ENCODE peak calls at places on chromosomes 2 and 18, in seven cellular contexts. L is MG63, K is mesendoderm, Q is mucosa of descending colon, P is cardiac muscle cell, J is mesenchymal stem cell, S is upper lobe of right lung. F is an unnamed sample. For H3K36me3, the result is how much of the 10 kb centered on the place peaks cover.

GRCh38 chr2:1704606-1705556 is 39.4 kb downstream of the PXDN start:
- DNase-seq in L (peak), P (no peak), J (peak), Q (no peak), K (peak), S (no peak), F (no peak)

GRCh38 chr18:76557026-76557575 is 62.1 kb upstream of the ZNF516 start:
- DNase-seq in Q (no peak), K (no peak), J (peak), L (no peak), P (no peak), S (no peak), F (no peak)

GRCh38 chr2:187594801-187595200 is 40.6 kb upstream of the TFPI start:
- DNase-seq in Q (no peak), S (no peak), K (no peak), P (no peak), J (peak), L (no peak), F (no peak)

GRCh38 chr2:149598014-149598395 is 10.4 kb upstream of the MMADHC start:
- DNase-seq in Q (no peak), K (no peak), P (no peak), L (no peak), S (no peak), J (peak), F (no peak)

GRCh38 chr18:50284226-50284885 is 3.0 kb upstream of the MBD1 start:
- DNase-seq in K (no peak), J (no peak), Q (peak), S (no peak), L (peak), P (no peak), F (no peak)

GRCh38 chr2:196927318-196928225 is 1.1 kb upstream of the PGAP1 start:
- DNase-seq in Q (no peak), J (peak), K (no peak), P (no peak), L (peak), S (no peak), F (no peak)

GRCh38 chr2:15769235-15769634 is 171.1 kb upstream of the MYCN start:
- DNase-seq in L (no peak), K (no peak), J (no peak), Q (no peak), P (no peak), S (no peak), F (no peak)

GRCh38 chr2:153474407-153474806 is 4.2 kb downstream of the RPRM start:
- DNase-seq in J (no peak), K (peak), L (no peak), P (no peak), Q (no peak), S (no peak), F (no peak)

GRCh38 chr2:63861220-63861822 is 19.6 kb downstream of the UGP2 start:
- DNase-seq in Q (no peak), P (peak), S (no peak), J (peak), L (no peak), K (peak), F (no peak)

GRCh38 chr18:54938506-54938905 is 20.8 kb downstream of the CCDC68 start:
- DNase-seq in S (no peak), Q (no peak), J (no peak), K (no peak), L (no peak), P (no peak), F (no peak)

GRCh38 chr2:191217580-191217979 is 27.6 kb upstream of the MYO1B start:
- DNase-seq in P (no peak), J (peak), S (no peak), Q (no peak), L (no peak), K (peak), F (no peak)

GRCh38 chr2:8750221-8750620 is 68.4 kb downstream of the ID2 start:
- DNase-seq in P (no peak), K (no peak), Q (no peak), L (no peak), S (no peak), J (no peak), F (no peak)

GRCh38 chr2:157168501-157168900 is 89.0 kb upstream of the GALNT5 start:
- DNase-seq in L (no peak), P (no peak), Q (no peak), S (no peak), K (no peak), J (no peak), F (no peak)

GRCh38 chr2:207693641-207694249 is 17.7 kb upstream of the CCNYL1 start:
- DNase-seq in L (no peak), S (no peak), Q (no peak), K (no peak), J (no peak), P (no peak), F (no peak)

GRCh38 chr2:66555076-66555475 is 120.2 kb downstream of the MEIS1 start:
- DNase-seq in P (no peak), L (no peak), J (peak), Q (no peak), K (no peak), S (no peak), F (no peak)

GRCh38 chr2:71936076-71937030 is 211.3 kb downstream of the CYP26B1 start:
- DNase-seq in P (no peak), Q (no peak), L (no peak), J (no peak), S (no peak), K (no peak), F (no peak)

GRCh38 chr2:171574149-171574795 is 52.0 kb downstream of the CYBRD1 start:
- DNase-seq in Q (peak), J (peak), S (peak), K (peak), L (peak), P (peak), F (no peak)
- H3K4me3 ChIP-seq in Q (no peak), J (no peak), S (no peak), K (no peak), L (no peak), P (no peak), F (no peak)

GRCh38 chr2:42342061-42342794 is 18.8 kb downstream of the COX7A2L start:
- DNase-seq in P (no peak), S (no peak), K (peak), Q (no peak), L (peak), J (peak), F (peak)
- H3K36me3 ChIP-seq in P (under half), S (under half), K (under half), Q (under half), L (under half), J (half or more), F (under half)

GRCh38 chr18:22199005-22199404 is 29.6 kb downstream of the GATA6 start:
- DNase-seq in K (no peak), P (no peak), S (no peak), L (no peak), Q (no peak), J (no peak), F (no peak)

GRCh38 chr18:22200611-22201225 is 31.3 kb downstream of the GATA6 start:
- DNase-seq in S (no peak), Q (no peak), L (no peak), K (no peak), P (no peak), J (no peak), F (no peak)

GRCh38 chr18:22204996-22205395 is 35.6 kb downstream of the GATA6 start:
- DNase-seq in L (no peak), S (no peak), P (no peak), K (no peak), Q (no peak), J (no peak), F (no peak)

GRCh38 chr18:22203892-22204536 is 34.6 kb downstream of the GATA6 start:
- DNase-seq in L (no peak), Q (no peak), P (no peak), K (no peak), J (no peak), S (no peak), F (no peak)

GRCh38 chr18:22203035-22203434 is 33.6 kb downstream of the GATA6 start:
- DNase-seq in L (no peak), J (no peak), Q (no peak), P (no peak), K (no peak), S (no peak), F (no peak)
- H3K4me3 ChIP-seq in L (no peak), J (no peak), Q (no peak), P (no peak), K (no peak), S (no peak), F (no peak)

DNA sequence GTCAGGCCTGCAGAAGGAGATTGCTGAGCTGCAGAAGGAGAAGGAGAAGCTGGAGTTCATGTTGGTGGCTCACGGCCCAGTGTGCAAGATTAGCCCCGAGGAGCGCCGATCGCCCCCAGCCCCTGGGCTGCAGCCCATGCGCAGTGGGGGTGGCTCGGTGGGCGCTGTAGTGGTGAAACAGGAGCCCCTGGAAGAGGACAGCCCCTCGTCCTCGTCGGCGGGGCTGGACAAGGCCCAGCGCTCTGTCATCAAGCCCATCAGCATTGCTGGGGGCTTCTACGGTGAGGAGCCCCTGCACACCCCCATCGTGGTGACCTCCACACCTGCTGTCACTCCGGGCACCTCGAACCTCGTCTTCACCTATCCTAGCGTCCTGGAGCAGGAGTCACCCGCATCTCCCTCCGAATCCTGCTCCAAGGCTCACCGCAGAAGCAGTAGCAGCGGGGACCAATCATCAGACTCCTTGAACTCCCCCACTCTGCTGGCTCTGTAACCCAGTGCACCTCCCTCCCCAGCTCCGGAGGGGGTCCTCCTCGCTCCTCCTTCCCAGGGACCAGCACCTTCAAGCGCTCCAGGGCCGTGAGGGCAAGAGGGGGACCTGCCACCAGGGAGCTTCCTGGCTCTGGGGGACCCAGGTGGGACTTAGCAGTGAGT is 19.4 kb downstream of the FOSL2 start:
- DNase-seq in L (no peak), S (no peak), J (no peak), K (no peak), Q (no peak), P (no peak), F (no peak)
- H3K36me3 ChIP-seq in L (half or more), S (half or more), J (half or more), K (under half), Q (under half), P (under half), F (half or more)

GRCh38 chr2:215299337-215299859 is 12.5 kb upstream of the ATIC start:
- DNase-seq in S (no peak), J (peak), K (peak), P (peak), L (no peak), Q (no peak), F (no peak)

GRCh38 chr2:215301994-215302393 is 9.9 kb upstream of the ATIC start:
- DNase-seq in L (no peak), P (no peak), K (no peak), S (no peak), Q (no peak), J (no peak), F (no peak)
- H3K4me3 ChIP-seq in L (no peak), P (no peak), K (no peak), S (no peak), Q (no peak), J (no peak), F (no peak)

GRCh38 chr2:200445284-200445683 is 64.6 kb downstream of the KCTD18 start:
- DNase-seq in S (no peak), J (no peak), K (no peak), Q (no peak), P (no peak), L (no peak), F (no peak)

GRCh38 chr2:200443376-200443775 is 66.5 kb downstream of the KCTD18 start:
- DNase-seq in K (no peak), L (no peak), Q (no peak), P (no peak), J (no peak), S (no peak), F (no peak)

GRCh38 chr2:200444530-200444929 is 65.3 kb downstream of the KCTD18 start:
- DNase-seq in S (no peak), K (no peak), Q (no peak), P (no peak), L (no peak), J (no peak), F (no peak)

GRCh38 chr2:200439981-200440380 is 69.9 kb downstream of the KCTD18 start:
- DNase-seq in S (no peak), J (no peak), Q (no peak), L (no peak), K (no peak), P (no peak), F (no peak)

GRCh38 chr2:200442471-200442870 is 67.4 kb downstream of the KCTD18 start:
- DNase-seq in L (no peak), S (no peak), K (no peak), Q (no peak), J (peak), P (no peak), F (peak)
- H3K36me3 ChIP-seq in L (under half), S (under half), K (under half), Q (under half), J (under half), P (under half), F (under half)

GRCh38 chr2:203035879-203036470 is 21.3 kb downstream of the NBEAL1 start:
- DNase-seq in J (no peak), S (no peak), L (no peak), Q (no peak), K (no peak), P (no peak), F (no peak)
- H3K4me3 ChIP-seq in J (no peak), S (no peak), L (no peak), Q (no peak), K (no peak), P (no peak), F (no peak)

GRCh38 chr2:27380626-27381556 is at the start of gene ZNF513:
- DNase-seq in K (peak), S (peak), Q (peak), L (peak), P (peak), J (peak), F (peak)

GRCh38 chr2:27381577-27382181 is 1.1 kb upstream of the ZNF513 start:
- DNase-seq in S (no peak), L (no peak), K (no peak), P (no peak), J (no peak), Q (no peak), F (no peak)

GRCh38 chr2:27378809-27379290 is 1.7 kb downstream of the ZNF513 start:
- DNase-seq in K (no peak), L (no peak), S (no peak), J (no peak), Q (no peak), P (no peak), F (no peak)

GRCh38 chr2:27379383-27379839 is 1.1 kb downstream of the ZNF513 start:
- DNase-seq in L (no peak), J (no peak), P (no peak), K (no peak), S (no peak), Q (no peak), F (no peak)

DNA sequence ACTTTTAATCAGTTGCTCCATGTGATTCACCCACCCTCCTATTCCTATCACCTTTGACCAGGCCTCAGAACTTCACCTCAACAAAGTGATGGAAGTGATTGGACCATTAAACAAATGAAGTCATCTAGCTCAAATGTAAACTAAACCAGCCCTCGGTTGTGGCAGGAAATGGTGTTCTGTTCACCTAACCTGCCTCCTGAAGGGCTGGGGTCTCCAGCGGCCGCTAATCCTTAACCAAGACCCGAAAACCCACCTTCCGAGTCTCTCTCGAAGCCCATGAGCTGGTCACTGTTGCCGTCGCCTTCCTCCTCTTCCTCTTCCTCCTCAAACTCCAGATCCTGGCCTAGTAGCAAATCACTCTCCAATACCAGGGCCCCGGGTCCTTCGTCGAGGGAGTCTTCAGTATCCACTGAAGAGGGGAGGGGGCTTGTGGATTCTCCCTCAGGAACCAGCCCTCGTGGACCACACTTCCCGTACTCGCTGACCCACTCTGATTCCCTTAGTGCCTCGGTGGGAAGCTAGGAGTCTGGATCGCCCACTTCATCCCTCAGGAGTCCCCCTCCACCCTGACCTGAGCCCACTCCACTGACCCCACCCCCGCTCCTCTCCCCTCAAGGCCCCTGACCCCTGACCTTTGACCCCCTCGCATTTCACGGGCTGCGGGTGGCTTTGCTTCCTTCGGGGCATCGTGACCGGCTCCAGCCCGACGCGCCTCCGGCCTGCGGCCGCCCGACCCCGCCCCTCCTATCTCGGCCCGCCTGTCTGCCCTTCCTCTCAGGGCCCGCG is 501 bp downstream of the ZNF513 start:
- DNase-seq in P (no peak), K (peak), Q (peak), J (peak), L (no peak), S (peak), F (no peak)
- H3K36me3 ChIP-seq in P (under half), K (under half), Q (under half), J (half or more), L (half or more), S (half or more), F (under half)